ENCODE peak calls at places on chromosomes 1 and 21, in five cellular contexts. M is transverse colon, Z is ovary, G is heart left ventricle, N is suprapubic skin. S is an unnamed sample. For H3K9me3, the result is how much of the 10 kb centered on the place peaks cover.

GRCh38 chr1:13829152-13829769 is 129.3 kb downstream of the PRDM2 start:
- DNase-seq in M (peak), Z (no peak), N (peak), G (no peak), S (peak)

GRCh38 chr21:38965910-38966504 is 160.3 kb downstream of the ETS2 start:
- DNase-seq in M (peak), G (no peak), N (no peak), Z (peak), S (peak)

GRCh38 chr1:65722461-65722860 is 70.2 kb upstream of the PDE4B start:
- DNase-seq in G (no peak), M (no peak), N (no peak), Z (no peak), S (no peak)

GRCh38 chr1:206867716-206868115 is 2.3 kb downstream of the IL20 start:
- DNase-seq in N (no peak), Z (no peak), G (no peak), M (no peak), S (no peak)

GRCh38 chr1:160522622-160523345 is at the start of gene SLAMF6:
- DNase-seq in N (no peak), G (no peak), Z (no peak), M (peak), S (no peak)

GRCh38 chr1:5884110-5884509 is 108.1 kb downstream of the NPHP4 start:
- DNase-seq in Z (no peak), G (no peak), M (no peak), N (no peak), S (no peak)

GRCh38 chr1:150791587-150791986 is 16.5 kb downstream of the CTSK start:
- DNase-seq in G (no peak), N (no peak), Z (no peak), M (no peak), S (peak)

GRCh38 chr1:109243860-109244552 is 5.3 kb upstream of the CELSR2 start:
- DNase-seq in M (no peak), N (peak), G (no peak), Z (no peak), S (no peak)

GRCh38 chr1:234620786-234621468 is 10.9 kb upstream of the IRF2BP2 start:
- DNase-seq in Z (no peak), G (no peak), M (no peak), N (no peak), S (no peak)

GRCh38 chr21:40699366-40699765 is 147.6 kb downstream of the DSCAM start:
- DNase-seq in Z (no peak), M (no peak), N (no peak), G (no peak), S (no peak)

GRCh38 chr1:98316286-98316685 is 345.2 kb upstream of the SNX7 start:
- DNase-seq in M (no peak), N (no peak), Z (no peak), G (no peak), S (no peak)

GRCh38 chr1:50978852-50979781 is 9.1 kb downstream of the CDKN2C start:
- DNase-seq in M (peak), N (no peak), G (peak), Z (no peak), S (no peak)

GRCh38 chr1:192609110-192610079 is 26.6 kb upstream of the RGS13 start:
- DNase-seq in N (peak), Z (peak), M (peak), G (peak), S (no peak)

GRCh38 chr1:24526940-24527542 is 24.4 kb downstream of the RCAN3 start:
- DNase-seq in G (no peak), Z (no peak), N (no peak), M (no peak), S (no peak)

GRCh38 chr1:56025942-56026341 is 553.4 kb downstream of the PLPP3 start:
- DNase-seq in N (no peak), M (no peak), Z (no peak), G (no peak), S (no peak)

GRCh38 chr1:223776075-223776814 is 63.9 kb downstream of the CAPN2 start:
- DNase-seq in Z (no peak), N (no peak), G (no peak), M (no peak), S (no peak)

GRCh38 chr1:169727307-169727706 is 6.6 kb downstream of the SELE start:
- DNase-seq in N (no peak), G (no peak), M (peak), Z (no peak), S (peak)

GRCh38 chr21:44625756-44626155 is 1.1 kb upstream of the KRTAP10-9 start:
- DNase-seq in G (no peak), M (no peak), Z (no peak), N (no peak), S (no peak)

GRCh38 chr1:23035823-23036452 is 16.7 kb downstream of the KDM1A start:
- DNase-seq in N (no peak), G (no peak), M (no peak), Z (no peak), S (no peak)

GRCh38 chr21:45525910-45526306 is 16.3 kb downstream of the SLC19A1 start:
- DNase-seq in G (no peak), Z (peak), M (peak), N (peak), S (no peak)

GRCh38 chr1:34763142-34763781 is 3.7 kb downstream of the GJB4 start:
- DNase-seq in N (no peak), Z (no peak), M (no peak), G (no peak), S (no peak)

GRCh38 chr21:29082416-29082815 is 9.0 kb upstream of the CCT8 start:
- DNase-seq in M (no peak), Z (no peak), N (no peak), G (no peak), S (no peak)

GRCh38 chr1:48003741-48004503 is 6.7 kb upstream of the TRABD2B start:
- DNase-seq in M (peak), G (no peak), N (no peak), Z (no peak), S (no peak)

GRCh38 chr21:25179116-25179515 is 428.2 kb downstream of the MRPL39 start:
- DNase-seq in Z (no peak), M (no peak), N (no peak), G (no peak), S (no peak)
- H3K9me3 ChIP-seq in Z (under half), M (under half), N (under half), G (under half), S (under half)

DNA sequence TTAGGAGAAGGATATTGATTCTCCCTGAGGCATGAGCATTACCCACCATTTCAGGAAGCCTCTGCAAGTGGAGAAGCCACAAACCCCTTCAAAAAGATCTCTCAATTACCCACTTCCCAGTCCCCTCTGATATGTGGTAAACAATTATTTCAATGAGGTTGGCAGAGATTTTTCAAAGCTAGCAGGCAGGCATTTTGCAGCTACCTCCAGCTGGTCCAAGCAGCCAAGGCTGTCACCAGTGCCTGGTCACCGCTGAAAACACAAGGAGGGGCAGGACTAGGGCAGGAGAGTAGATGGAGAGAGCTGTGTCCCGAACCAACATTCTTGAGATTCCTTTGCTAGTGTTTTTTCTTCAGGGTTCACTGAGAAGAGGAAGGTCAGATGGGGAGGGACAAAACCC is 22.5 kb downstream of the APP start:
- DNase-seq in N (no peak), M (no peak), Z (no peak), G (no peak), S (no peak)
- TF ChIP-seq POLR2A in N (no peak), M (no peak), Z (no peak), G (no peak), S (no peak)

GRCh38 chr1:4086085-4086850 is 186.2 kb upstream of the C1orf174 start:
- DNase-seq in Z (no peak), G (no peak), M (no peak), N (peak), S (peak)

GRCh38 chr1:4089421-4090175 is 189.5 kb upstream of the C1orf174 start:
- DNase-seq in Z (no peak), G (no peak), M (no peak), N (peak), S (peak)

GRCh38 chr1:4088676-4089075 is 188.6 kb upstream of the C1orf174 start:
- DNase-seq in M (no peak), Z (no peak), G (no peak), N (peak), S (no peak)

GRCh38 chr1:4086921-4087320 is 186.8 kb upstream of the C1orf174 start:
- DNase-seq in Z (no peak), M (no peak), N (peak), G (no peak), S (peak)

GRCh38 chr1:4087530-4088420 is 187.7 kb upstream of the C1orf174 start:
- DNase-seq in G (no peak), Z (no peak), M (no peak), N (peak), S (peak)
- H3K9me3 ChIP-seq in G (under half), Z (under half), M (under half), N (under half), S (under half)

DNA sequence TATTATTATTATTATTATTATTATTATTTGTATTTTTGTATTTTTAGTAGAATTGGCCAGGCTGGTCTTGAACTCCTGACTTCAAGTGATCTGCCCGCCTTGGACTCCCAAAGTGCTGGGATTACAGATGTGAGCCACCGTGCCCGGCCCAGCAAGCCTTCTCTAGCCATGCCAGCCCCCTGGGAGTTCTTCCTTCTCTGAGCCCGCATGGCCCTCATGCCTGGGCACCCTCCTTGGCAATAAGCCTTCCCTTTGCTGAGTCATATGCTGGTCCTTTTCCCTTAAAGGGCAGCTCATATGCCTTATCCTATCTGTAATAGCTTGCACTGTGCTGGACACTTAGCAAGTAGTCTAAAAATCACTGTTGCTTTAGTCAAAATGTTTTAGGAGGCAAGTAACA is 8.5 kb upstream of the NBL1 start:
- DNase-seq in N (no peak), Z (no peak), M (no peak), G (no peak), S (no peak)
- TF ChIP-seq POLR2A in N (no peak), Z (no peak), M (no peak), G (no peak), S (no peak)